ENCODE peak calls at places on chromosomes 11 and 22, in four cellular contexts. One of them, this sample, is unnamed.

GRCh38 chr11:35845860-35846259 is 98.0 kb upstream of the LDLRAD3 start:
- DNase-seq in fibroblast of pulmonary artery: no peak
- DNase-seq in stimulated activated CD4-positive, alpha-beta T cell treated with anti-CD3 and anti-CD28 coated beads, Interleukin-1b, Interleukin-23, amount 100 ng/mL, for 1 hour: no peak
- DNase-seq in cardiac fibroblast: no peak
- DNase-seq in this sample: no peak

GRCh38 chr11:96794152-96794551 is 404.3 kb downstream of the JRKL start:
- DNase-seq in cardiac fibroblast: no peak
- DNase-seq in fibroblast of pulmonary artery: no peak
- DNase-seq in stimulated activated CD4-positive, alpha-beta T cell treated with anti-CD3 and anti-CD28 coated beads, Interleukin-1b, Interleukin-23, amount 100 ng/mL, for 1 hour: no peak
- DNase-seq in this sample: no peak

GRCh38 chr11:35138949-35139881 is at the start of gene CD44:
- DNase-seq in cardiac fibroblast: peak; percentile 85
- DNase-seq in fibroblast of pulmonary artery: peak; percentile 82
- DNase-seq in stimulated activated CD4-positive, alpha-beta T cell treated with anti-CD3 and anti-CD28 coated beads, Interleukin-1b, Interleukin-23, amount 100 ng/mL, for 1 hour: peak; percentile 57
- DNase-seq in this sample: no peak

GRCh38 chr11:76735218-76735480 is 48.0 kb upstream of the TSKU start:
- DNase-seq in fibroblast of pulmonary artery: no peak
- DNase-seq in stimulated activated CD4-positive, alpha-beta T cell treated with anti-CD3 and anti-CD28 coated beads, Interleukin-1b, Interleukin-23, amount 100 ng/mL, for 1 hour: no peak
- DNase-seq in cardiac fibroblast: no peak
- DNase-seq in this sample: no peak

GRCh38 chr22:20532256-20532993 is 25.0 kb downstream of the MED15 start:
- DNase-seq in stimulated activated CD4-positive, alpha-beta T cell treated with anti-CD3 and anti-CD28 coated beads, Interleukin-1b, Interleukin-23, amount 100 ng/mL, for 1 hour: no peak
- DNase-seq in fibroblast of pulmonary artery: no peak
- DNase-seq in cardiac fibroblast: no peak
- DNase-seq in this sample: no peak

GRCh38 chr11:71191201-71191600 is 61.2 kb downstream of the SHANK2 start:
- DNase-seq in fibroblast of pulmonary artery: no peak
- DNase-seq in stimulated activated CD4-positive, alpha-beta T cell treated with anti-CD3 and anti-CD28 coated beads, Interleukin-1b, Interleukin-23, amount 100 ng/mL, for 1 hour: no peak
- DNase-seq in cardiac fibroblast: no peak
- DNase-seq in this sample: no peak

GRCh38 chr11:1541474-1542204 is 30.4 kb downstream of the DUSP8 start:
- DNase-seq in stimulated activated CD4-positive, alpha-beta T cell treated with anti-CD3 and anti-CD28 coated beads, Interleukin-1b, Interleukin-23, amount 100 ng/mL, for 1 hour: no peak
- DNase-seq in cardiac fibroblast: no peak
- DNase-seq in fibroblast of pulmonary artery: no peak
- DNase-seq in this sample: no peak

GRCh38 chr11:74427377-74427776 is 29.1 kb upstream of the PGM2L1 start:
- DNase-seq in fibroblast of pulmonary artery: no peak
- DNase-seq in stimulated activated CD4-positive, alpha-beta T cell treated with anti-CD3 and anti-CD28 coated beads, Interleukin-1b, Interleukin-23, amount 100 ng/mL, for 1 hour: no peak
- DNase-seq in cardiac fibroblast: no peak
- DNase-seq in this sample: no peak

GRCh38 chr11:66190776-66191175 is 77.7 kb upstream of the RAB1B start:
- DNase-seq in stimulated activated CD4-positive, alpha-beta T cell treated with anti-CD3 and anti-CD28 coated beads, Interleukin-1b, Interleukin-23, amount 100 ng/mL, for 1 hour: no peak
- DNase-seq in cardiac fibroblast: no peak
- DNase-seq in fibroblast of pulmonary artery: no peak
- DNase-seq in this sample: no peak

GRCh38 chr11:88280673-88281316 is 56.7 kb downstream of the CTSC start:
- DNase-seq in stimulated activated CD4-positive, alpha-beta T cell treated with anti-CD3 and anti-CD28 coated beads, Interleukin-1b, Interleukin-23, amount 100 ng/mL, for 1 hour: no peak
- DNase-seq in fibroblast of pulmonary artery: peak; percentile 51
- DNase-seq in cardiac fibroblast: peak; percentile 82
- DNase-seq in this sample: no peak

GRCh38 chr11:121716060-121716459 is 263.3 kb upstream of the SORL1-AS1 start:
- DNase-seq in stimulated activated CD4-positive, alpha-beta T cell treated with anti-CD3 and anti-CD28 coated beads, Interleukin-1b, Interleukin-23, amount 100 ng/mL, for 1 hour: no peak
- DNase-seq in fibroblast of pulmonary artery: peak; percentile 8
- DNase-seq in cardiac fibroblast: peak; percentile 25
- DNase-seq in this sample: no peak

GRCh38 chr11:32081129-32081641 is 9.7 kb upstream of the RCN1 start:
- DNase-seq in stimulated activated CD4-positive, alpha-beta T cell treated with anti-CD3 and anti-CD28 coated beads, Interleukin-1b, Interleukin-23, amount 100 ng/mL, for 1 hour: no peak
- DNase-seq in cardiac fibroblast: peak; percentile 40
- DNase-seq in fibroblast of pulmonary artery: peak; percentile 61
- DNase-seq in this sample: no peak

GRCh38 chr22:39297490-39298193 is 21.8 kb downstream of the RPL3 start:
- DNase-seq in stimulated activated CD4-positive, alpha-beta T cell treated with anti-CD3 and anti-CD28 coated beads, Interleukin-1b, Interleukin-23, amount 100 ng/mL, for 1 hour: no peak
- DNase-seq in fibroblast of pulmonary artery: no peak
- DNase-seq in cardiac fibroblast: peak; percentile 34
- DNase-seq in this sample: no peak

GRCh38 chr11:17743808-17744119 is 9.2 kb downstream of the KCNC1 start:
- DNase-seq in cardiac fibroblast: no peak
- DNase-seq in fibroblast of pulmonary artery: peak; percentile 9
- DNase-seq in stimulated activated CD4-positive, alpha-beta T cell treated with anti-CD3 and anti-CD28 coated beads, Interleukin-1b, Interleukin-23, amount 100 ng/mL, for 1 hour: no peak
- DNase-seq in this sample: no peak

GRCh38 chr11:118645066-118645715 is 34.3 kb downstream of the TREH start:
- DNase-seq in stimulated activated CD4-positive, alpha-beta T cell treated with anti-CD3 and anti-CD28 coated beads, Interleukin-1b, Interleukin-23, amount 100 ng/mL, for 1 hour: no peak
- DNase-seq in cardiac fibroblast: no peak
- DNase-seq in fibroblast of pulmonary artery: no peak
- DNase-seq in this sample: no peak

GRCh38 chr11:57499413-57499982 is 16.0 kb downstream of the SLC43A1 start:
- DNase-seq in stimulated activated CD4-positive, alpha-beta T cell treated with anti-CD3 and anti-CD28 coated beads, Interleukin-1b, Interleukin-23, amount 100 ng/mL, for 1 hour: no peak
- DNase-seq in fibroblast of pulmonary artery: peak; percentile 93
- DNase-seq in cardiac fibroblast: peak; percentile 98
- DNase-seq in this sample: peak; percentile 42

GRCh38 chr11:3021125-3021524 is 29.0 kb upstream of the NAP1L4 start:
- DNase-seq in fibroblast of pulmonary artery: peak; percentile 38
- DNase-seq in cardiac fibroblast: peak; percentile 42
- DNase-seq in stimulated activated CD4-positive, alpha-beta T cell treated with anti-CD3 and anti-CD28 coated beads, Interleukin-1b, Interleukin-23, amount 100 ng/mL, for 1 hour: no peak
- DNase-seq in this sample: no peak

GRCh38 chr11:8265681-8266241 is 2.1 kb upstream of the LMO1 start:
- DNase-seq in cardiac fibroblast: no peak
- DNase-seq in stimulated activated CD4-positive, alpha-beta T cell treated with anti-CD3 and anti-CD28 coated beads, Interleukin-1b, Interleukin-23, amount 100 ng/mL, for 1 hour: no peak
- DNase-seq in fibroblast of pulmonary artery: no peak
- DNase-seq in this sample: no peak

GRCh38 chr11:15942936-15943335 is 413.4 kb downstream of the SOX6 start:
- DNase-seq in fibroblast of pulmonary artery: no peak
- DNase-seq in cardiac fibroblast: no peak
- DNase-seq in stimulated activated CD4-positive, alpha-beta T cell treated with anti-CD3 and anti-CD28 coated beads, Interleukin-1b, Interleukin-23, amount 100 ng/mL, for 1 hour: no peak
- DNase-seq in this sample: no peak

GRCh38 chr22:49372530-49373288 is 455.0 kb downstream of the BRD1 start:
- DNase-seq in stimulated activated CD4-positive, alpha-beta T cell treated with anti-CD3 and anti-CD28 coated beads, Interleukin-1b, Interleukin-23, amount 100 ng/mL, for 1 hour: no peak
- DNase-seq in cardiac fibroblast: no peak
- DNase-seq in fibroblast of pulmonary artery: no peak
- DNase-seq in this sample: no peak

GRCh38 chr11:19766206-19766605 is 53.6 kb downstream of the NAV2 start:
- DNase-seq in stimulated activated CD4-positive, alpha-beta T cell treated with anti-CD3 and anti-CD28 coated beads, Interleukin-1b, Interleukin-23, amount 100 ng/mL, for 1 hour: no peak
- DNase-seq in fibroblast of pulmonary artery: peak; percentile 52
- DNase-seq in cardiac fibroblast: peak; percentile 39
- DNase-seq in this sample: no peak

GRCh38 chr11:131041331-131042040 is 125.2 kb upstream of the SNX19 start:
- DNase-seq in stimulated activated CD4-positive, alpha-beta T cell treated with anti-CD3 and anti-CD28 coated beads, Interleukin-1b, Interleukin-23, amount 100 ng/mL, for 1 hour: no peak
- DNase-seq in cardiac fibroblast: no peak
- DNase-seq in fibroblast of pulmonary artery: no peak
- DNase-seq in this sample: no peak

GRCh38 chr11:62811659-62812058 is 6.4 kb upstream of the NXF1 start:
- DNase-seq in stimulated activated CD4-positive, alpha-beta T cell treated with anti-CD3 and anti-CD28 coated beads, Interleukin-1b, Interleukin-23, amount 100 ng/mL, for 1 hour: no peak
- DNase-seq in cardiac fibroblast: no peak
- DNase-seq in fibroblast of pulmonary artery: no peak
- DNase-seq in this sample: no peak

GRCh38 chr11:108370315-108370714 is 97.0 kb downstream of the C11orf65 start:
- DNase-seq in cardiac fibroblast: no peak
- DNase-seq in fibroblast of pulmonary artery: no peak
- DNase-seq in stimulated activated CD4-positive, alpha-beta T cell treated with anti-CD3 and anti-CD28 coated beads, Interleukin-1b, Interleukin-23, amount 100 ng/mL, for 1 hour: no peak
- DNase-seq in this sample: no peak

GRCh38 chr11:121133046-121133445 is 32.0 kb downstream of the TECTA start:
- DNase-seq in cardiac fibroblast: no peak
- DNase-seq in stimulated activated CD4-positive, alpha-beta T cell treated with anti-CD3 and anti-CD28 coated beads, Interleukin-1b, Interleukin-23, amount 100 ng/mL, for 1 hour: no peak
- DNase-seq in fibroblast of pulmonary artery: no peak
- DNase-seq in this sample: no peak

GRCh38 chr11:71170619-71171018 is 81.8 kb downstream of the SHANK2 start:
- DNase-seq in fibroblast of pulmonary artery: no peak
- DNase-seq in stimulated activated CD4-positive, alpha-beta T cell treated with anti-CD3 and anti-CD28 coated beads, Interleukin-1b, Interleukin-23, amount 100 ng/mL, for 1 hour: no peak
- DNase-seq in cardiac fibroblast: no peak
- DNase-seq in this sample: no peak

GRCh38 chr11:117204283-117205080 is 5.3 kb downstream of the TAGLN start:
- DNase-seq in cardiac fibroblast: no peak
- DNase-seq in stimulated activated CD4-positive, alpha-beta T cell treated with anti-CD3 and anti-CD28 coated beads, Interleukin-1b, Interleukin-23, amount 100 ng/mL, for 1 hour: no peak
- DNase-seq in fibroblast of pulmonary artery: no peak
- DNase-seq in this sample: no peak

GRCh38 chr22:30541979-30542810 is 4.3 kb downstream of the SEC14L6 start:
- DNase-seq in stimulated activated CD4-positive, alpha-beta T cell treated with anti-CD3 and anti-CD28 coated beads, Interleukin-1b, Interleukin-23, amount 100 ng/mL, for 1 hour: no peak
- DNase-seq in fibroblast of pulmonary artery: peak; percentile 13
- DNase-seq in cardiac fibroblast: no peak
- DNase-seq in this sample: no peak